ENCODE peak calls at places on chromosome 7, in nine cellular contexts. E is A549; U is H7; X is HepG2; N is AG10803; L is breast epithelium; W is AG04450; H is Caco-2; A is naive thymus-derived CD4-positive, alpha-beta T cell. Y is an unnamed sample.

GRCh38 chr7:489876-490275 is 29.8 kb downstream of the PDGFA start:
- DNase-seq in E (no peak), U (no peak), X (no peak), N (no peak), L (no peak), W (no peak), H (no peak), A (no peak), Y (no peak)

GRCh38 chr7:18978108-18978495 is 139.3 kb downstream of the TWIST1 start:
- DNase-seq in E (peak), U (no peak), X (no peak), N (peak), L (no peak), W (peak), H (no peak), A (no peak), Y (no peak)

GRCh38 chr7:46908770-46909169 is 673.1 kb downstream of the TNS3 start:
- DNase-seq in E (no peak), U (no peak), X (no peak), N (peak), L (no peak), W (peak), H (no peak), A (no peak), Y (no peak)

GRCh38 chr7:150324366-150324961 is 1.1 kb upstream of the ACTR3C start:
- DNase-seq in E (no peak), U (peak), X (peak), N (no peak), L (no peak), W (no peak), H (no peak), A (no peak), Y (no peak)

GRCh38 chr7:74038194-74038961 is 10.4 kb downstream of the ELN start:
- DNase-seq in E (no peak), U (no peak), X (no peak), N (no peak), L (no peak), W (no peak), H (no peak), A (no peak), Y (no peak)

GRCh38 chr7:107643407-107643806 is 17.2 kb upstream of the SLC26A4 start:
- DNase-seq in E (no peak), U (peak), X (no peak), N (peak), L (no peak), W (no peak), H (no peak), A (no peak), Y (no peak)

GRCh38 chr7:90655566-90655965 is 59.4 kb downstream of the CDK14 start:
- DNase-seq in E (no peak), U (no peak), X (no peak), N (peak), L (no peak), W (peak), H (no peak), A (no peak), Y (no peak)

GRCh38 chr7:34759477-34760125 is 101.6 kb downstream of the NPSR1 start:
- DNase-seq in E (peak), U (peak), X (peak), N (peak), L (no peak), W (no peak), H (no peak), A (no peak), Y (no peak)

GRCh38 chr7:31336202-31337035 is 4.1 kb downstream of the NEUROD6 start:
- DNase-seq in E (no peak), U (peak), X (no peak), N (no peak), L (no peak), W (no peak), H (peak), A (no peak), Y (no peak)

GRCh38 chr7:909358-910329 is 33.3 kb downstream of the GET4 start:
- DNase-seq in E (peak), U (peak), X (no peak), N (peak), L (no peak), W (no peak), H (no peak), A (no peak), Y (no peak)

GRCh38 chr7:123154231-123154860 is 45.4 kb downstream of the SLC13A1 start:
- DNase-seq in E (peak), U (peak), X (peak), N (peak), L (peak), W (peak), H (peak), A (no peak), Y (peak)

GRCh38 chr7:23490357-23491131 is 20.3 kb upstream of the IGF2BP3 start:
- DNase-seq in E (peak), U (peak), X (no peak), N (peak), L (no peak), W (no peak), H (no peak), A (peak), Y (no peak)

GRCh38 chr7:149686001-149686400 is 87.4 kb downstream of the ZNF467 start:
- DNase-seq in E (no peak), U (no peak), X (no peak), N (peak), L (no peak), W (no peak), H (no peak), A (no peak), Y (no peak)

GRCh38 chr7:28433604-28434254 is 21.4 kb downstream of the CREB5 start:
- DNase-seq in E (no peak), U (peak), X (no peak), N (no peak), L (no peak), W (no peak), H (no peak), A (no peak), Y (no peak)

GRCh38 chr7:94421711-94422110 is 27.0 kb downstream of the COL1A2 start:
- DNase-seq in E (no peak), U (no peak), X (no peak), N (peak), L (no peak), W (no peak), H (no peak), A (no peak), Y (no peak)

GRCh38 chr7:922334-923107 is 32.0 kb downstream of the ADAP1 start:
- DNase-seq in E (no peak), U (no peak), X (no peak), N (no peak), L (no peak), W (no peak), H (peak), A (no peak), Y (no peak)

GRCh38 chr7:28682136-28682535 is 269.8 kb downstream of the CREB5 start:
- DNase-seq in E (no peak), U (no peak), X (no peak), N (no peak), L (no peak), W (no peak), H (no peak), A (no peak), Y (no peak)

GRCh38 chr7:5773661-5774086 is 7.8 kb downstream of the RNF216 start:
- DNase-seq in E (peak), U (no peak), X (peak), N (peak), L (no peak), W (peak), H (no peak), A (no peak), Y (no peak)

GRCh38 chr7:130381468-130382312 is 1.4 kb downstream of the CPA1 start:
- DNase-seq in E (no peak), U (peak), X (no peak), N (no peak), L (peak), W (no peak), H (no peak), A (no peak), Y (no peak)

GRCh38 chr7:42454006-42454405 is 217.0 kb upstream of the GLI3 start:
- DNase-seq in E (no peak), U (no peak), X (no peak), N (peak), L (no peak), W (no peak), H (no peak), A (no peak), Y (no peak)
- H3K4me3 ChIP-seq in E (no peak), U (no peak), X (no peak), N (no peak), L (no peak), W (no peak), H (no peak), A (no peak), Y (no peak)

DNA sequence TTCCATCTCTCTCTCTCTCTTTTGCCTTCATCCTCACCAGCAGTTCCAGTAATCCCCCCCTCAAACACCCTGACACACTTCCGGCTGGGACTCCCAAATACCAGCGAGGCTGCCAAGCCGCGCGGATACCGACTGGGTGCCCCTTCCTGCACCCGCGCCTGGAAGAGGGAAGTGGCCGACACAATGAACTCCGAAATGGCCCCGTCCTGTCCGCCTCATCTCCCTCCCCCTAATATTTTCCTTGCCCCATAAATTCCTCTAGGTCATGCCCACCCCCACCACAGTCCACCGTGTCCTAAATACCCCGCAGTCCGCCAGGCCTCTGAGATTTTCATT is 1.8 kb upstream of the HOXA9 start:
- DNase-seq in E (no peak), U (no peak), X (no peak), N (peak), L (no peak), W (no peak), H (no peak), A (no peak), Y (no peak)
- H3K4me3 ChIP-seq in E (no peak), U (no peak), X (no peak), N (peak), L (peak), W (no peak), H (no peak), A (no peak), Y (no peak)

GRCh38 chr7:55965805-55966421 is 1.5 kb downstream of the NIPSNAP2 start:
- DNase-seq in E (no peak), U (no peak), X (peak), N (peak), L (no peak), W (no peak), H (no peak), A (no peak), Y (no peak)
- H3K4me3 ChIP-seq in E (peak), U (no peak), X (no peak), N (peak), L (peak), W (peak), H (no peak), A (no peak), Y (peak)

DNA sequence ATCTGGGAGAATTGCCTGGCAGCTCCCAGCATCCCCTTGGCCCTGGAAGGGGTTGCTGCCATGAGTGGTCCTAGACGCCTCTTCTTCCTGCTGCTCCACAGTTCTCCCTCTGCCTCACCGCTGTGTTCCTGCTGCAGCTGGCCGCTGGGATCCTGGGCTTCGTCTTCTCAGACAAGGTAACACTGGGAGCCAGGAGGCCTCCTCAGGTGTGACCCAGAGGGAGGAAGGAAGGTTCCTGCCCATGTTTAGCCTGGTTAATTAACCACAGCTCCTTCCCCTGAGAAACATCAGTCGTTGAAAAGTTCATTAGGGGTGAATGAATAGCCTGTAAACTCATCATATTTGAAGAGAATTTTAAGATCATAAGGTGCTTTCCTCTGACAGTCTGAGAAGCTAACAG is 18.2 kb downstream of the TSPAN33 start:
- DNase-seq in E (no peak), U (no peak), X (no peak), N (no peak), L (no peak), W (no peak), H (no peak), A (no peak), Y (no peak)
- H3K4me3 ChIP-seq in E (no peak), U (no peak), X (no peak), N (no peak), L (no peak), W (no peak), H (no peak), A (no peak), Y (no peak)

GRCh38 chr7:16318463-16318862 is 102.9 kb downstream of the CRPPA start:
- DNase-seq in E (no peak), U (no peak), X (no peak), N (no peak), L (no peak), W (no peak), H (no peak), A (no peak), Y (no peak)

GRCh38 chr7:16318989-16319915 is 102.1 kb downstream of the CRPPA start:
- DNase-seq in E (peak), U (no peak), X (no peak), N (no peak), L (no peak), W (no peak), H (no peak), A (no peak), Y (no peak)

GRCh38 chr7:16317406-16317805 is 103.9 kb downstream of the CRPPA start:
- DNase-seq in E (no peak), U (no peak), X (no peak), N (no peak), L (no peak), W (no peak), H (no peak), A (no peak), Y (no peak)

GRCh38 chr7:16323313-16323712 is 98.0 kb downstream of the CRPPA start:
- DNase-seq in E (no peak), U (no peak), X (no peak), N (no peak), L (no peak), W (no peak), H (no peak), A (no peak), Y (no peak)

GRCh38 chr7:16320261-16320660 is 101.1 kb downstream of the CRPPA start:
- DNase-seq in E (no peak), U (no peak), X (no peak), N (no peak), L (no peak), W (no peak), H (no peak), A (no peak), Y (no peak)
- H3K4me3 ChIP-seq in E (no peak), U (no peak), X (no peak), N (no peak), L (no peak), W (no peak), H (no peak), A (no peak), Y (no peak)

GRCh38 chr7:7349156-7349555 is 166.8 kb downstream of the C1GALT1 start:
- DNase-seq in E (no peak), U (no peak), X (no peak), N (no peak), L (no peak), W (no peak), H (no peak), A (no peak), Y (no peak)

GRCh38 chr7:7352845-7353244 is 170.5 kb downstream of the C1GALT1 start:
- DNase-seq in E (no peak), U (peak), X (peak), N (no peak), L (no peak), W (no peak), H (no peak), A (no peak), Y (no peak)

GRCh38 chr7:7351832-7352231 is 169.5 kb downstream of the C1GALT1 start:
- DNase-seq in E (no peak), U (no peak), X (no peak), N (no peak), L (no peak), W (no peak), H (no peak), A (no peak), Y (no peak)

GRCh38 chr7:7351156-7351555 is 168.8 kb downstream of the C1GALT1 start:
- DNase-seq in E (no peak), U (no peak), X (no peak), N (no peak), L (no peak), W (no peak), H (no peak), A (no peak), Y (no peak)

GRCh38 chr7:7354674-7355073 is 172.3 kb downstream of the C1GALT1 start:
- DNase-seq in E (no peak), U (no peak), X (no peak), N (no peak), L (peak), W (no peak), H (peak), A (no peak), Y (peak)
- H3K4me3 ChIP-seq in E (no peak), U (no peak), X (no peak), N (no peak), L (no peak), W (no peak), H (no peak), A (no peak), Y (no peak)